ENCODE peak calls at places on chromosome 22, in eight cellular contexts. One of them, this sample, is unnamed.

GRCh38 chr22:27501191-27501936 is 300.2 kb downstream of the MN1 start:
- DNase-seq in HCT116: no peak
- DNase-seq in HFF-Myc: no peak
- DNase-seq in fibroblast of mammary gland: no peak
- DNase-seq in AG10803: no peak
- DNase-seq in cardiac muscle cell: no peak
- DNase-seq in left ventricle myocardium inferior: no peak
- DNase-seq in K562: no peak
- DNase-seq in this sample: no peak

GRCh38 chr22:31106651-31107205 is 640 bp downstream of the SELENOM start:
- DNase-seq in AG10803: peak; percentile 66
- DNase-seq in fibroblast of mammary gland: peak; percentile 75
- DNase-seq in HFF-Myc: no peak
- DNase-seq in cardiac muscle cell: no peak
- DNase-seq in HCT116: no peak
- DNase-seq in left ventricle myocardium inferior: no peak
- DNase-seq in K562: no peak
- DNase-seq in this sample: no peak

GRCh38 chr22:49055406-49055805 is 772.3 kb downstream of the BRD1 start:
- DNase-seq in HFF-Myc: no peak
- DNase-seq in K562: no peak
- DNase-seq in left ventricle myocardium inferior: no peak
- DNase-seq in AG10803: no peak
- DNase-seq in fibroblast of mammary gland: no peak
- DNase-seq in cardiac muscle cell: no peak
- DNase-seq in HCT116: no peak
- DNase-seq in this sample: no peak

GRCh38 chr22:28052818-28053217 is 133.8 kb upstream of the PITPNB start:
- DNase-seq in cardiac muscle cell: no peak
- DNase-seq in fibroblast of mammary gland: no peak
- DNase-seq in AG10803: no peak
- DNase-seq in left ventricle myocardium inferior: no peak
- DNase-seq in HFF-Myc: no peak
- DNase-seq in HCT116: no peak
- DNase-seq in K562: no peak
- DNase-seq in this sample: no peak

GRCh38 chr22:33542153-33542552 is 378.1 kb downstream of the LARGE1 start:
- DNase-seq in cardiac muscle cell: no peak
- DNase-seq in left ventricle myocardium inferior: no peak
- DNase-seq in AG10803: no peak
- DNase-seq in K562: no peak
- DNase-seq in HCT116: no peak
- DNase-seq in fibroblast of mammary gland: peak; percentile 15
- DNase-seq in HFF-Myc: no peak
- DNase-seq in this sample: no peak

GRCh38 chr22:30435674-30436126 is 10.1 kb downstream of the MTFP1 start:
- DNase-seq in HFF-Myc: no peak
- DNase-seq in AG10803: no peak
- DNase-seq in K562: no peak
- DNase-seq in cardiac muscle cell: no peak
- DNase-seq in HCT116: peak; percentile 79
- DNase-seq in fibroblast of mammary gland: no peak
- DNase-seq in left ventricle myocardium inferior: no peak
- DNase-seq in this sample: no peak

GRCh38 chr22:40404251-40405177 is 34.1 kb downstream of the SGSM3 start:
- DNase-seq in cardiac muscle cell: peak; percentile 25
- DNase-seq in left ventricle myocardium inferior: no peak
- DNase-seq in fibroblast of mammary gland: no peak
- DNase-seq in HCT116: no peak
- DNase-seq in K562: no peak
- DNase-seq in AG10803: no peak
- DNase-seq in HFF-Myc: no peak
- DNase-seq in this sample: no peak

GRCh38 chr22:18954941-18955571 is 19.0 kb upstream of the PRODH start:
- DNase-seq in AG10803: no peak
- DNase-seq in fibroblast of mammary gland: no peak
- DNase-seq in HFF-Myc: no peak
- DNase-seq in left ventricle myocardium inferior: no peak
- DNase-seq in HCT116: no peak
- DNase-seq in cardiac muscle cell: no peak
- DNase-seq in K562: no peak
- DNase-seq in this sample: no peak

GRCh38 chr22:19884161-19884953 is 29.7 kb upstream of the GNB1L start:
- DNase-seq in cardiac muscle cell: no peak
- DNase-seq in HFF-Myc: no peak
- DNase-seq in AG10803: peak; percentile 38
- DNase-seq in left ventricle myocardium inferior: peak; percentile 10
- DNase-seq in K562: no peak
- DNase-seq in fibroblast of mammary gland: no peak
- DNase-seq in HCT116: no peak
- DNase-seq in this sample: no peak

GRCh38 chr22:32695451-32695891 is 106.0 kb upstream of the TIMP3 start:
- DNase-seq in left ventricle myocardium inferior: no peak
- DNase-seq in HFF-Myc: peak; percentile 56
- DNase-seq in K562: no peak
- DNase-seq in cardiac muscle cell: no peak
- DNase-seq in HCT116: peak; percentile 21
- DNase-seq in fibroblast of mammary gland: peak; percentile 98
- DNase-seq in AG10803: peak; percentile 82
- DNase-seq in this sample: no peak

GRCh38 chr22:30062256-30062655 is 18.0 kb upstream of the HORMAD2 start:
- DNase-seq in HCT116: no peak
- DNase-seq in HFF-Myc: no peak
- DNase-seq in fibroblast of mammary gland: no peak
- DNase-seq in AG10803: no peak
- DNase-seq in cardiac muscle cell: no peak
- DNase-seq in K562: no peak
- DNase-seq in left ventricle myocardium inferior: no peak
- DNase-seq in this sample: no peak

GRCh38 chr22:22168190-22168940 is 76.2 kb upstream of the VPREB1 start:
- DNase-seq in HCT116: peak; percentile 88
- DNase-seq in K562: peak; percentile 88
- DNase-seq in cardiac muscle cell: no peak
- DNase-seq in AG10803: peak; percentile 57
- DNase-seq in left ventricle myocardium inferior: no peak
- DNase-seq in HFF-Myc: no peak
- DNase-seq in fibroblast of mammary gland: peak; percentile 70
- DNase-seq in this sample: peak; percentile 5

GRCh38 chr22:32999039-32999861 is 58.9 kb downstream of the SYN3 start:
- DNase-seq in HFF-Myc: no peak
- DNase-seq in cardiac muscle cell: no peak
- DNase-seq in fibroblast of mammary gland: no peak
- DNase-seq in HCT116: no peak
- DNase-seq in left ventricle myocardium inferior: no peak
- DNase-seq in K562: no peak
- DNase-seq in AG10803: peak; percentile 6
- DNase-seq in this sample: no peak

GRCh38 chr22:43501951-43502874 is 90.4 kb downstream of the MPPED1 start:
- DNase-seq in K562: no peak
- DNase-seq in HCT116: no peak
- DNase-seq in fibroblast of mammary gland: no peak
- DNase-seq in HFF-Myc: no peak
- DNase-seq in cardiac muscle cell: no peak
- DNase-seq in left ventricle myocardium inferior: no peak
- DNase-seq in AG10803: no peak
- DNase-seq in this sample: no peak

GRCh38 chr22:42947211-42947990 is 67.5 kb downstream of the PACSIN2 start:
- DNase-seq in left ventricle myocardium inferior: peak; percentile 73
- DNase-seq in K562: no peak
- DNase-seq in HCT116: peak; percentile 73
- DNase-seq in HFF-Myc: no peak
- DNase-seq in fibroblast of mammary gland: no peak
- DNase-seq in AG10803: no peak
- DNase-seq in cardiac muscle cell: peak; percentile 42
- DNase-seq in this sample: no peak

GRCh38 chr22:22737590-22737989 is 93.2 kb downstream of the GGTLC2 start:
- DNase-seq in K562: no peak
- DNase-seq in HCT116: no peak
- DNase-seq in fibroblast of mammary gland: no peak
- DNase-seq in cardiac muscle cell: no peak
- DNase-seq in HFF-Myc: no peak
- DNase-seq in AG10803: no peak
- DNase-seq in left ventricle myocardium inferior: no peak
- DNase-seq in this sample: no peak

GRCh38 chr22:41308544-41308947 is 7.2 kb downstream of the ZC3H7B start:
- DNase-seq in K562: peak; percentile 40
- DNase-seq in cardiac muscle cell: no peak
- DNase-seq in AG10803: peak; percentile 39
- DNase-seq in HCT116: no peak
- DNase-seq in HFF-Myc: no peak
- DNase-seq in fibroblast of mammary gland: peak; percentile 55
- DNase-seq in left ventricle myocardium inferior: no peak
- DNase-seq in this sample: no peak

GRCh38 chr22:44807915-44808690 is 55.7 kb downstream of the ARHGAP8 start:
- DNase-seq in fibroblast of mammary gland: no peak
- DNase-seq in K562: peak; percentile 41
- DNase-seq in HFF-Myc: no peak
- DNase-seq in left ventricle myocardium inferior: no peak
- DNase-seq in HCT116: no peak
- DNase-seq in AG10803: no peak
- DNase-seq in cardiac muscle cell: peak; percentile 33
- DNase-seq in this sample: no peak

GRCh38 chr22:49632199-49633009 is 195.3 kb downstream of the BRD1 start:
- DNase-seq in cardiac muscle cell: peak; percentile 83
- DNase-seq in left ventricle myocardium inferior: peak; percentile 47
- DNase-seq in K562: no peak
- DNase-seq in fibroblast of mammary gland: peak; percentile 28
- DNase-seq in HFF-Myc: no peak
- DNase-seq in HCT116: peak; percentile 7
- DNase-seq in AG10803: peak; percentile 41
- DNase-seq in this sample: no peak

GRCh38 chr22:28474248-28474647 is 205.4 kb downstream of the TTC28 start:
- DNase-seq in K562: no peak
- DNase-seq in AG10803: no peak
- DNase-seq in fibroblast of mammary gland: no peak
- DNase-seq in HCT116: no peak
- DNase-seq in left ventricle myocardium inferior: no peak
- DNase-seq in HFF-Myc: no peak
- DNase-seq in cardiac muscle cell: no peak
- DNase-seq in this sample: no peak

GRCh38 chr22:31683181-31684105 is 21.4 kb upstream of the PISD start:
- DNase-seq in HFF-Myc: no peak
- DNase-seq in K562: no peak
- DNase-seq in fibroblast of mammary gland: peak; percentile 24
- DNase-seq in left ventricle myocardium inferior: no peak
- DNase-seq in AG10803: peak; percentile 15
- DNase-seq in HCT116: no peak
- DNase-seq in cardiac muscle cell: no peak
- DNase-seq in this sample: no peak

DNA sequence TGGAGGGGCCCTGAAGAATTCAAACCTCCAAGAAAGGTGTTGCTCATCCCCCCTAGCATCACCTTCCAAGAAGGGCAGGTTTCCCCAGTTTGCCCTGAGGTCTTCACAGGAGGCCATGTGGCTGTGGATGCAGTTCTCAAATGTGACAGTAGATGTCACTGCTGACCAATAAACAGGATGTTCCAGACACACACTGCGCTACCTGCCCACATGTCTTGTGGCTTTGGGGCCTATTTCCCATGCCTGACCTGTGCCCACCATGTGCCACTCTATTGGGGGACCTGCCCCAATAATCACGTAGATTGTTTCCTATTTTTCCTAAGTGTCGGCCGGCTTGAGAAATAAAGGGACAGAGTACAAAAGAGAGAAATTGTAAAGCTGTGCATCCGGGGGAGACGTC is 4.5 kb downstream of the GSTT2 start:
- DNase-seq in left ventricle myocardium inferior: no peak
- DNase-seq in K562: no peak
- DNase-seq in AG10803: no peak
- DNase-seq in HCT116: peak; percentile 48
- DNase-seq in cardiac muscle cell: peak; percentile 70
- DNase-seq in HFF-Myc: peak; percentile 21
- DNase-seq in fibroblast of mammary gland: peak; percentile 53
- DNase-seq in this sample: no peak
- TF ChIP-seq CTCF in left ventricle myocardium inferior: peak; percentile 71
- TF ChIP-seq CTCF in K562: no peak
- TF ChIP-seq CTCF in AG10803: peak; percentile 60
- TF ChIP-seq CTCF in HCT116: peak; percentile 81
- TF ChIP-seq CTCF in cardiac muscle cell: peak; percentile 70
- TF ChIP-seq CTCF in HFF-Myc: peak; percentile 77
- TF ChIP-seq CTCF in fibroblast of mammary gland: peak; percentile 77
- TF ChIP-seq CTCF in this sample: no peak

DNA sequence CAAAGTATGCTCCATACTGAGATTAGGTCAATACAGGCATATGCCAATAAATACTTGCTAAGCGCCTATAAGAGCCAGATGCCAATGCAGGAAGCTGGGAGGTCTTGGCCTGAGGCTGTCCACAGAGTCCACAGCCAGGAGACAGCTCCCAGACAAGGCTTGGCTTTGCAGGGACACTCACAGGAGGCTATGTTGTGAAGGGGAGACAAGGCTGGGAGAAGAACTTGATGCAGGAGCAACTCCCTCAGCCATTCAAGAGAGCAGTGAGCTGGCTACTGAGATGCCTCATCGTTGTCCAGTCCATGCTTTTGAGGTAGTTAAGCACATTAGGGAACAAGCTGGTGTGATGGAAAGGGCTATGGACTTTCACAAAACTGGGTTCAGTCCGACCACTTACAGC is 891.5 kb downstream of the TBC1D22A start:
- DNase-seq in HCT116: no peak
- DNase-seq in left ventricle myocardium inferior: no peak
- DNase-seq in cardiac muscle cell: no peak
- DNase-seq in fibroblast of mammary gland: no peak
- DNase-seq in K562: no peak
- DNase-seq in HFF-Myc: no peak
- DNase-seq in AG10803: no peak
- DNase-seq in this sample: no peak
- H3K4me3 ChIP-seq in HCT116: no peak overlapping the region
- H3K4me3 ChIP-seq in left ventricle myocardium inferior: no peak overlapping the region
- H3K4me3 ChIP-seq in cardiac muscle cell: no peak overlapping the region
- H3K4me3 ChIP-seq in fibroblast of mammary gland: no peak overlapping the region
- H3K4me3 ChIP-seq in K562: no peak overlapping the region
- H3K4me3 ChIP-seq in HFF-Myc: no peak overlapping the region
- H3K4me3 ChIP-seq in AG10803: no peak overlapping the region
- H3K4me3 ChIP-seq in this sample: no peak overlapping the region

GRCh38 chr22:37638351-37639069 is 959 bp upstream of the SH3BP1 start:
- DNase-seq in fibroblast of mammary gland: no peak
- DNase-seq in cardiac muscle cell: no peak
- DNase-seq in K562: no peak
- DNase-seq in HFF-Myc: no peak
- DNase-seq in HCT116: no peak
- DNase-seq in AG10803: no peak
- DNase-seq in left ventricle myocardium inferior: no peak
- DNase-seq in this sample: no peak
- TF ChIP-seq CTCF in fibroblast of mammary gland: no peak
- TF ChIP-seq CTCF in cardiac muscle cell: no peak
- TF ChIP-seq CTCF in K562: no peak
- TF ChIP-seq CTCF in HFF-Myc: no peak
- TF ChIP-seq CTCF in HCT116: no peak
- TF ChIP-seq CTCF in AG10803: no peak
- TF ChIP-seq CTCF in left ventricle myocardium inferior: no peak
- TF ChIP-seq CTCF in this sample: no peak

DNA sequence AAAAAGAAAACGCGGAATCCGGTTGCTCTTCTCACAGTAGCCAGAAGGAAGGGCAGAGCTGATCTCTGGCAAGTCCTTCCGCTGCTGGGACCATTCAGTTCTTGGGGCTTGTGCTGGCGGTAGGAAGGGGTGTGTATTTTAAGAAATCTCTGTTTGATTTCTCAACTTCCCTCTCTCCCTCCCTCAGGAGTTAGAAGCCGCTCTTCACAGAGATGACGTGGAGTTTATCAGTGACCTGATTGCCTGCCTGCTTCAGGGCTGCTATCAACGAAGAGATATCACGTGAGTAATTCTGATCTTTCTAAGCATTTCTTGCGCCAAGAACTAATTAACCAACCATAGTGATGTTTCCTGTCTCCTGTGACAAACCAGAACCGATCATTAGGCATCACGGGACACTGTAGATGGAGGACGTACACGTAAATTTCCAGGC is 85.9 kb upstream of the SLC25A18 start:
- DNase-seq in fibroblast of mammary gland: peak; percentile 34
- DNase-seq in AG10803: no peak
- DNase-seq in left ventricle myocardium inferior: peak; percentile 31
- DNase-seq in cardiac muscle cell: peak; percentile 26
- DNase-seq in K562: no peak
- DNase-seq in HFF-Myc: no peak
- DNase-seq in HCT116: no peak
- DNase-seq in this sample: no peak
- H3K4me3 ChIP-seq in fibroblast of mammary gland: no peak overlapping the region
- H3K4me3 ChIP-seq in AG10803: no peak overlapping the region
- H3K4me3 ChIP-seq in left ventricle myocardium inferior: peak overlapping the region; percentile 29
- H3K4me3 ChIP-seq in cardiac muscle cell: no peak overlapping the region
- H3K4me3 ChIP-seq in K562: no peak overlapping the region
- H3K4me3 ChIP-seq in HFF-Myc: no peak overlapping the region
- H3K4me3 ChIP-seq in HCT116: no peak overlapping the region
- H3K4me3 ChIP-seq in this sample: no peak overlapping the region